ENCODE peak calls at places on chromosome 1, in six cellular contexts. C is NCI-H2171; M is iris pigment epithelial cell; A is activated naive CD4-positive, alpha-beta T cell treated with anti-CD3 and anti-CD28 coated beads, Interleukin-2, amount 10 ng/mL, durations not matched to agents 7 days and 5 days; W is stimulated activated effector memory CD8-positive, alpha-beta T cell treated with anti-CD3 and anti-CD28 coated beads, Interleukin-12 subunit alpha, Interleukin-12 subunit beta, amount 100 ng/mL, for 72 hours; G is body of pancreas. T is an unnamed sample.

GRCh38 chr1:94745742-94746141 is 74.4 kb upstream of the SLC44A3 start:
- DNase-seq in M (no peak), G (peak; percentile 23), W (no peak), A (no peak), C (no peak), T (no peak)

GRCh38 chr1:203219934-203220333 is 9.5 kb downstream of the CHIT1 start:
- DNase-seq in C (no peak), W (no peak), M (no peak), G (no peak), A (no peak), T (no peak)

GRCh38 chr1:179761296-179761695 is 18.2 kb downstream of the FAM163A start:
- DNase-seq in M (no peak), W (no peak), G (no peak), A (no peak), C (no peak), T (no peak)

GRCh38 chr1:209672705-209673630 is 2.2 kb upstream of the G0S2 start:
- DNase-seq in G (no peak), W (peak; percentile 65), M (peak; percentile 38), A (peak; percentile 38), C (no peak), T (no peak)

GRCh38 chr1:222284466-222284865 is 263.4 kb downstream of the HHIPL2 start:
- DNase-seq in C (no peak), M (no peak), G (no peak), W (no peak), A (no peak), T (no peak)

GRCh38 chr1:48937732-48938131 is 161.0 kb upstream of the BEND5 start:
- DNase-seq in M (no peak), C (no peak), W (no peak), G (no peak), A (no peak), T (no peak)

GRCh38 chr1:6601049-6601864 is 1.4 kb downstream of the KLHL21 start:
- DNase-seq in A (peak; percentile 84), G (peak; percentile 94), C (peak; percentile 55), W (peak; percentile 87), M (peak; percentile 97), T (peak; percentile 62)

GRCh38 chr1:156591432-156592157 is at the start of gene NAXE:
- DNase-seq in M (peak; percentile 52), A (peak; percentile 79), C (peak; percentile 82), W (peak; percentile 81), G (peak; percentile 75), T (peak; percentile 85)

GRCh38 chr1:12087797-12088314 is 24.8 kb downstream of the TNFRSF8 start:
- DNase-seq in G (no peak), C (no peak), W (peak; percentile 68), M (no peak), A (peak; percentile 74), T (no peak)

GRCh38 chr1:82318265-82318664 is 517.5 kb downstream of the ADGRL2 start:
- DNase-seq in C (no peak), M (peak; percentile 23), G (no peak), A (no peak), W (no peak), T (no peak)

GRCh38 chr1:173477286-173478098 is at the start of gene PRDX6:
- DNase-seq in W (peak; percentile 87), C (no peak), A (peak; percentile 90), G (peak; percentile 67), M (peak; percentile 82), T (peak; percentile 89)

GRCh38 chr1:207313131-207313530 is 8.3 kb upstream of the CD55 start:
- DNase-seq in M (peak; percentile 31), W (no peak), A (no peak), G (no peak), C (no peak), T (no peak)

GRCh38 chr1:231807498-231807897 is 180.9 kb downstream of the DISC1 start:
- DNase-seq in A (no peak), G (no peak), M (no peak), C (peak; percentile 91), W (no peak), T (no peak)

T was measured in left colon.